ENCODE peak calls at places on chromosomes 1 and 21, in seven cellular contexts. One of them, this sample, is unnamed.

GRCh38 chr1:25740071-25740470 is 59.9 kb upstream of the SELENON start:
- DNase-seq in CD8-positive, alpha-beta T cell: no peak
- DNase-seq in mammary epithelial cell: no peak
- DNase-seq in GM23338: no peak
- DNase-seq in SK-N-SH: no peak
- DNase-seq in BE2C: no peak
- DNase-seq in adrenal gland: no peak
- DNase-seq in this sample: no peak

GRCh38 chr1:115558275-115558674 is 83.5 kb upstream of the VANGL1 start:
- DNase-seq in mammary epithelial cell: no peak
- DNase-seq in SK-N-SH: no peak
- DNase-seq in BE2C: no peak
- DNase-seq in GM23338: no peak
- DNase-seq in adrenal gland: no peak
- DNase-seq in CD8-positive, alpha-beta T cell: no peak
- DNase-seq in this sample: no peak

GRCh38 chr21:33492571-33492970 is 1.1 kb upstream of the DNAJC28 start:
- DNase-seq in SK-N-SH: no peak
- DNase-seq in mammary epithelial cell: peak; percentile 29
- DNase-seq in CD8-positive, alpha-beta T cell: no peak
- DNase-seq in GM23338: no peak
- DNase-seq in BE2C: no peak
- DNase-seq in adrenal gland: no peak
- DNase-seq in this sample: no peak

GRCh38 chr1:67743072-67743725 is 58.2 kb downstream of the GADD45A start:
- DNase-seq in mammary epithelial cell: no peak
- DNase-seq in BE2C: no peak
- DNase-seq in GM23338: no peak
- DNase-seq in SK-N-SH: no peak
- DNase-seq in adrenal gland: no peak
- DNase-seq in CD8-positive, alpha-beta T cell: no peak
- DNase-seq in this sample: no peak

GRCh38 chr1:223742861-223743517 is 30.6 kb downstream of the CAPN2 start:
- DNase-seq in GM23338: no peak
- DNase-seq in adrenal gland: no peak
- DNase-seq in CD8-positive, alpha-beta T cell: no peak
- DNase-seq in BE2C: no peak
- DNase-seq in SK-N-SH: no peak
- DNase-seq in mammary epithelial cell: no peak
- DNase-seq in this sample: no peak

GRCh38 chr1:222950892-222951291 is 136.1 kb downstream of the DISP1 start:
- DNase-seq in SK-N-SH: no peak
- DNase-seq in adrenal gland: no peak
- DNase-seq in mammary epithelial cell: peak; percentile 10
- DNase-seq in BE2C: no peak
- DNase-seq in CD8-positive, alpha-beta T cell: no peak
- DNase-seq in GM23338: no peak
- DNase-seq in this sample: no peak

GRCh38 chr1:229853751-229854150 is 213.3 kb upstream of the GALNT2 start:
- DNase-seq in CD8-positive, alpha-beta T cell: no peak
- DNase-seq in mammary epithelial cell: no peak
- DNase-seq in GM23338: no peak
- DNase-seq in BE2C: no peak
- DNase-seq in adrenal gland: no peak
- DNase-seq in SK-N-SH: no peak
- DNase-seq in this sample: no peak

GRCh38 chr21:21715286-21715969 is 717.2 kb downstream of the NCAM2 start:
- DNase-seq in adrenal gland: no peak
- DNase-seq in CD8-positive, alpha-beta T cell: no peak
- DNase-seq in SK-N-SH: no peak
- DNase-seq in GM23338: no peak
- DNase-seq in BE2C: no peak
- DNase-seq in mammary epithelial cell: no peak
- DNase-seq in this sample: no peak

GRCh38 chr1:86705633-86705985 is 1.2 kb downstream of the SH3GLB1 start:
- DNase-seq in SK-N-SH: no peak
- DNase-seq in GM23338: no peak
- DNase-seq in CD8-positive, alpha-beta T cell: no peak
- DNase-seq in mammary epithelial cell: peak; percentile 5
- DNase-seq in BE2C: no peak
- DNase-seq in adrenal gland: no peak
- DNase-seq in this sample: no peak

GRCh38 chr1:88104234-88104633 is 579.8 kb upstream of the PKN2 start:
- DNase-seq in GM23338: no peak
- DNase-seq in adrenal gland: no peak
- DNase-seq in mammary epithelial cell: no peak
- DNase-seq in BE2C: no peak
- DNase-seq in CD8-positive, alpha-beta T cell: no peak
- DNase-seq in SK-N-SH: no peak
- DNase-seq in this sample: no peak

GRCh38 chr1:202029171-202029665 is 18.8 kb downstream of the ELF3 start:
- DNase-seq in adrenal gland: no peak
- DNase-seq in BE2C: no peak
- DNase-seq in SK-N-SH: no peak
- DNase-seq in GM23338: no peak
- DNase-seq in CD8-positive, alpha-beta T cell: no peak
- DNase-seq in mammary epithelial cell: peak; percentile 96
- DNase-seq in this sample: no peak

GRCh38 chr1:20389551-20389950 is 96.5 kb downstream of the CAMK2N1 start:
- DNase-seq in BE2C: no peak
- DNase-seq in SK-N-SH: no peak
- DNase-seq in CD8-positive, alpha-beta T cell: no peak
- DNase-seq in adrenal gland: no peak
- DNase-seq in mammary epithelial cell: no peak
- DNase-seq in GM23338: no peak
- DNase-seq in this sample: no peak

GRCh38 chr1:89725016-89725380 is 92.1 kb downstream of the LRRC8C start:
- DNase-seq in CD8-positive, alpha-beta T cell: no peak
- DNase-seq in GM23338: no peak
- DNase-seq in SK-N-SH: no peak
- DNase-seq in mammary epithelial cell: peak; percentile 81
- DNase-seq in adrenal gland: no peak
- DNase-seq in BE2C: no peak
- DNase-seq in this sample: no peak

GRCh38 chr1:89685461-89685860 is 52.5 kb downstream of the LRRC8C start:
- DNase-seq in adrenal gland: no peak
- DNase-seq in SK-N-SH: no peak
- DNase-seq in GM23338: no peak
- DNase-seq in mammary epithelial cell: no peak
- DNase-seq in BE2C: no peak
- DNase-seq in CD8-positive, alpha-beta T cell: no peak
- DNase-seq in this sample: no peak

GRCh38 chr1:203898458-203899244 is 37.3 kb downstream of the SNRPE start:
- DNase-seq in BE2C: no peak
- DNase-seq in CD8-positive, alpha-beta T cell: no peak
- DNase-seq in adrenal gland: no peak
- DNase-seq in GM23338: no peak
- DNase-seq in mammary epithelial cell: no peak
- DNase-seq in SK-N-SH: no peak
- DNase-seq in this sample: no peak

GRCh38 chr1:53625049-53625448 is 113.9 kb downstream of the GLIS1 start:
- DNase-seq in adrenal gland: no peak
- DNase-seq in SK-N-SH: no peak
- DNase-seq in CD8-positive, alpha-beta T cell: no peak
- DNase-seq in GM23338: no peak
- DNase-seq in mammary epithelial cell: no peak
- DNase-seq in BE2C: no peak
- DNase-seq in this sample: no peak

GRCh38 chr1:55542901-55543504 is 327.8 kb upstream of the USP24 start:
- DNase-seq in SK-N-SH: no peak
- DNase-seq in adrenal gland: no peak
- DNase-seq in GM23338: no peak
- DNase-seq in BE2C: no peak
- DNase-seq in CD8-positive, alpha-beta T cell: no peak
- DNase-seq in mammary epithelial cell: peak; percentile 67
- DNase-seq in this sample: no peak

GRCh38 chr1:151509350-151510019 is 1.7 kb upstream of the CGN start:
- DNase-seq in GM23338: no peak
- DNase-seq in BE2C: no peak
- DNase-seq in CD8-positive, alpha-beta T cell: no peak
- DNase-seq in mammary epithelial cell: no peak
- DNase-seq in SK-N-SH: no peak
- DNase-seq in adrenal gland: no peak
- DNase-seq in this sample: no peak

GRCh38 chr1:15412488-15412800 is 2.8 kb downstream of the EFHD2 start:
- DNase-seq in SK-N-SH: no peak
- DNase-seq in mammary epithelial cell: no peak
- DNase-seq in GM23338: no peak
- DNase-seq in CD8-positive, alpha-beta T cell: no peak
- DNase-seq in adrenal gland: no peak
- DNase-seq in BE2C: no peak
- DNase-seq in this sample: no peak

GRCh38 chr1:61980561-61980960 is 214.1 kb upstream of the L1TD1 start:
- DNase-seq in CD8-positive, alpha-beta T cell: no peak
- DNase-seq in BE2C: no peak
- DNase-seq in SK-N-SH: peak; percentile 11
- DNase-seq in adrenal gland: no peak
- DNase-seq in GM23338: peak; percentile 58
- DNase-seq in mammary epithelial cell: peak; percentile 27
- DNase-seq in this sample: no peak

GRCh38 chr1:115322631-115323030 is 15.4 kb downstream of the NGF start:
- DNase-seq in adrenal gland: no peak
- DNase-seq in BE2C: no peak
- DNase-seq in CD8-positive, alpha-beta T cell: no peak
- DNase-seq in SK-N-SH: no peak
- DNase-seq in GM23338: no peak
- DNase-seq in mammary epithelial cell: no peak
- DNase-seq in this sample: no peak

GRCh38 chr1:207925210-207925609 is 14.3 kb upstream of the CD34 start:
- DNase-seq in adrenal gland: no peak
- DNase-seq in CD8-positive, alpha-beta T cell: no peak
- DNase-seq in mammary epithelial cell: no peak
- DNase-seq in SK-N-SH: no peak
- DNase-seq in BE2C: no peak
- DNase-seq in GM23338: peak; percentile 63
- DNase-seq in this sample: no peak

GRCh38 chr1:29669488-29669871 is 433.2 kb downstream of the PTPRU start:
- DNase-seq in BE2C: no peak
- DNase-seq in SK-N-SH: no peak
- DNase-seq in CD8-positive, alpha-beta T cell: no peak
- DNase-seq in mammary epithelial cell: no peak
- DNase-seq in adrenal gland: no peak
- DNase-seq in GM23338: no peak
- DNase-seq in this sample: no peak

GRCh38 chr21:40165212-40165611 is 298.0 kb downstream of the PCP4 start:
- DNase-seq in SK-N-SH: no peak
- DNase-seq in GM23338: no peak
- DNase-seq in adrenal gland: no peak
- DNase-seq in BE2C: no peak
- DNase-seq in CD8-positive, alpha-beta T cell: no peak
- DNase-seq in mammary epithelial cell: no peak
- DNase-seq in this sample: no peak

GRCh38 chr1:170076199-170076598 is 1.7 kb upstream of the KIFAP3 start:
- DNase-seq in adrenal gland: no peak
- DNase-seq in mammary epithelial cell: no peak
- DNase-seq in GM23338: no peak
- DNase-seq in SK-N-SH: no peak
- DNase-seq in CD8-positive, alpha-beta T cell: no peak
- DNase-seq in BE2C: no peak
- DNase-seq in this sample: no peak

GRCh38 chr1:113784104-113784779 is 25.0 kb upstream of the PHTF1 start:
- DNase-seq in CD8-positive, alpha-beta T cell: no peak
- DNase-seq in SK-N-SH: no peak
- DNase-seq in mammary epithelial cell: peak; percentile 20
- DNase-seq in adrenal gland: no peak
- DNase-seq in BE2C: no peak
- DNase-seq in GM23338: no peak
- DNase-seq in this sample: no peak

GRCh38 chr1:200038645-200038986 is 11.1 kb downstream of the NR5A2 start:
- DNase-seq in mammary epithelial cell: no peak
- DNase-seq in BE2C: no peak
- DNase-seq in CD8-positive, alpha-beta T cell: no peak
- DNase-seq in GM23338: peak; percentile 96
- DNase-seq in SK-N-SH: peak; percentile 51
- DNase-seq in adrenal gland: no peak
- DNase-seq in this sample: no peak
- H3K27me3 ChIP-seq in mammary epithelial cell: peaks cover 80% of the 10 kb centered on the region
- H3K27me3 ChIP-seq in BE2C: peaks cover 96% of the 10 kb centered on the region
- H3K27me3 ChIP-seq in CD8-positive, alpha-beta T cell: peaks cover 59% of the 10 kb centered on the region
- H3K27me3 ChIP-seq in GM23338: peaks cover 85% of the 10 kb centered on the region
- H3K27me3 ChIP-seq in SK-N-SH: peaks cover 98% of the 10 kb centered on the region
- H3K27me3 ChIP-seq in adrenal gland: peaks cover 92% of the 10 kb centered on the region
- H3K27me3 ChIP-seq in this sample: peaks cover 25% of the 10 kb centered on the region

DNA sequence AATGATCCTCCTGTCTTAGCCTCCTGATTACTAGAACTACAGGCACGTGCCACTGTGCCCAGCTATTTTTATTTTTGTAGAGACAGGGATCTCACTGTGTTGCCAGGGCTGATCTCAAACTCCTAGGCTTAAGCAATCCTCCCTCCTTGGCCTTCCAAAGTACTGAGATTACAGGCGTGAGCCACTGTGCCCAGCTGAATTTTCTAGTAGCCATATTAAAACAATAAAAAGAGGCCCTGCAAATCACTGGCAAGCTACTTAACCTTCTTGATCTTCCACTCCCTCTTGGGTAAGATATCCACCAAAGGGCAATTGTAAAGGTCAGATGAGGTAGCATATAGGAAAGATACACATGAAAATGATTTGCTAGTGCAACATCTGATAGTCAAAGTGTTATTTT is 65.6 kb upstream of the SRSF10 start:
- DNase-seq in BE2C: no peak
- DNase-seq in CD8-positive, alpha-beta T cell: no peak
- DNase-seq in mammary epithelial cell: no peak
- DNase-seq in GM23338: no peak
- DNase-seq in SK-N-SH: no peak
- DNase-seq in adrenal gland: no peak
- DNase-seq in this sample: no peak
- H3K4me1 ChIP-seq in BE2C: no peaks in the 10 kb centered on the region
- H3K4me1 ChIP-seq in CD8-positive, alpha-beta T cell: no peaks in the 10 kb centered on the region
- H3K4me1 ChIP-seq in mammary epithelial cell: peaks cover 21% of the 10 kb centered on the region
- H3K4me1 ChIP-seq in GM23338: no peaks in the 10 kb centered on the region
- H3K4me1 ChIP-seq in SK-N-SH: peaks cover 14% of the 10 kb centered on the region
- H3K4me1 ChIP-seq in adrenal gland: no peaks in the 10 kb centered on the region
- H3K4me1 ChIP-seq in this sample: peaks cover 13% of the 10 kb centered on the region

DNA sequence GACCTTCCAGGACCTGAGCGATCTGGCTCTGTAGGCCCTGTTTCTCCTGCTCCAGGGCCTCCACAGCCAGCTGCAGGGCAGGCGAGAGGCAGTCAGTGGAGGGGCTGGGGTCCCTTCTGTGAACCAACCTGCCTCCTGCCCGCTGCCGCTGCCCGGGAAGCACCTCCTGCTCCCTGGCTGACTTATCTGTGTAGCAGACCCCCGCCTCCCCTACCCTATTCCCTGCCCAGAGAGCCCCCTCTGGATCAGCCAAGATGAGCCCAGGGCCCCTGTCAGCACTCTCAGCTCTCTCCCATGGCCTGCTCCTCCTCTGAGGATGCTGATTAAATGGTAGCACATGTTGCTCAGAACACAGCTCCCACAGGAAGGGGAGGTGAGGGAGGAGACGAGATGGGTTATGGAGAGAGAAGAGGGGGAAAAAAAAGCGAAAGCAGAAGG is 1.9 kb downstream of the NES start:
- DNase-seq in GM23338: no peak
- DNase-seq in BE2C: no peak
- DNase-seq in CD8-positive, alpha-beta T cell: no peak
- DNase-seq in SK-N-SH: peak; percentile 89
- DNase-seq in adrenal gland: no peak
- DNase-seq in mammary epithelial cell: no peak
- DNase-seq in this sample: no peak
- H3K27me3 ChIP-seq in GM23338: peaks cover 23% of the 10 kb centered on the region
- H3K27me3 ChIP-seq in BE2C: no peaks in the 10 kb centered on the region
- H3K27me3 ChIP-seq in CD8-positive, alpha-beta T cell: peaks cover 16% of the 10 kb centered on the region
- H3K27me3 ChIP-seq in SK-N-SH: no peaks in the 10 kb centered on the region
- H3K27me3 ChIP-seq in adrenal gland: peaks cover 34% of the 10 kb centered on the region
- H3K27me3 ChIP-seq in mammary epithelial cell: peaks cover 25% of the 10 kb centered on the region
- H3K27me3 ChIP-seq in this sample: no peaks in the 10 kb centered on the region

GRCh38 chr1:1270813-1271212 is 2.8 kb downstream of the UBE2J2 start:
- DNase-seq in adrenal gland: no peak
- DNase-seq in CD8-positive, alpha-beta T cell: no peak
- DNase-seq in BE2C: no peak
- DNase-seq in SK-N-SH: no peak
- DNase-seq in GM23338: no peak
- DNase-seq in mammary epithelial cell: no peak
- DNase-seq in this sample: no peak
- H3K4me1 ChIP-seq in adrenal gland: peaks cover 20% of the 10 kb centered on the region
- H3K4me1 ChIP-seq in CD8-positive, alpha-beta T cell: peaks cover 39% of the 10 kb centered on the region
- H3K4me1 ChIP-seq in BE2C: no peaks in the 10 kb centered on the region
- H3K4me1 ChIP-seq in SK-N-SH: no peaks in the 10 kb centered on the region
- H3K4me1 ChIP-seq in GM23338: no peaks in the 10 kb centered on the region
- H3K4me1 ChIP-seq in mammary epithelial cell: peaks cover 31% of the 10 kb centered on the region
- H3K4me1 ChIP-seq in this sample: peaks cover 37% of the 10 kb centered on the region